ENCODE peak calls at places on chromosomes 11 and 22, in four cellular contexts. U is IMR-90, P is H1, G is K562. E is an unnamed sample.

GRCh38 chr11:78220218-78221157 is 31.8 kb downstream of the USP35 start:
- DNase-seq in G (no peak), P (no peak), U (no peak), E (no peak)

GRCh38 chr11:65591939-65592814 is 3.4 kb downstream of the KCNK7 start:
- DNase-seq in U (peak), P (no peak), G (no peak), E (no peak)

GRCh38 chr11:3000032-3000961 is 8.2 kb upstream of the NAP1L4 start:
- DNase-seq in G (no peak), U (peak), P (no peak), E (no peak)

GRCh38 chr11:834371-835316 is 1.9 kb downstream of the CD151 start:
- DNase-seq in U (peak), G (no peak), P (no peak), E (no peak)

GRCh38 chr11:1485504-1485885 is 1.1 kb downstream of the MOB2 start:
- DNase-seq in P (no peak), U (no peak), G (no peak), E (no peak)

GRCh38 chr11:87315229-87315628 is 277.5 kb downstream of the TMEM135 start:
- DNase-seq in P (no peak), U (no peak), G (no peak), E (no peak)

GRCh38 chr11:82546556-82547162 is 187.0 kb downstream of the FAM181B start:
- DNase-seq in G (no peak), U (no peak), P (no peak), E (no peak)

GRCh38 chr11:107770546-107770945 is 58.7 kb upstream of the SLN start:
- DNase-seq in P (no peak), U (peak), G (no peak), E (no peak)

GRCh38 chr22:23749747-23750373 is 1.1 kb downstream of the ZNF70 start:
- DNase-seq in U (no peak), G (no peak), P (no peak), E (no peak)

GRCh38 chr11:71342951-71343827 is 90.8 kb upstream of the SHANK2 start:
- DNase-seq in U (peak), P (peak), G (peak), E (no peak)

GRCh38 chr22:23061471-23062280 is 8.6 kb upstream of the GNAZ start:
- DNase-seq in U (no peak), P (no peak), G (no peak), E (no peak)

GRCh38 chr22:46240073-46240472 is 10.0 kb downstream of the CDPF1 start:
- DNase-seq in U (no peak), P (no peak), G (no peak), E (no peak)

GRCh38 chr11:69501891-69502860 is 20.7 kb downstream of the LINC01488 start:
- DNase-seq in G (no peak), P (no peak), U (no peak), E (no peak)

GRCh38 chr11:46359936-46360335 is 12.7 kb downstream of the DGKZ start:
- DNase-seq in P (no peak), G (no peak), U (peak), E (no peak)

DNA sequence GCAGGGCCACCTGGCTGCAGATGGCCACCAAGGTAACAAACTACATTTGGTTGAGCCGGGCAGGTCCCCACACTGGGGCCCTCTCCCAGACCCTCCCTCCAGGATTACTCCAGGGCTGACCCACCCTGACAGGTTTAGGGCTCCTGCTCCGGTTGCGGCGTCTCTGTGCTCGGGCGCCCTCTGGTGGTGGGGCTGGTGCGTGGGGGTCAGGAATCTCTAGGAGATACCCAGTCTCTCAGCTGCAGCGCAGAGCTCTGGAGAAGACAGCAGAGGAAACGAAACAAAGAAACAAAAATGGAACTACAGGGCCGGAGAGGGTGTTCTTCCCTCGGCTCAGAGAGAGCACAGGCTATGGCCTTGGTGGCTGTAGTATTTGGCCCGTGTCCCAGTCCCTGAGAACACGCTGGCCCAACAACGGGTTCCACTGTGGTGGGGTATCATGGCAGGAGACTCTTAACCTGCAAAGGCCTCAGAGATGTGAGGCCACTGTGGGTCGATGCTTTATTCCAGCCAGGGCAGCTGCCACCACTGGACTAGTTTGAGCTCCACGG is 2.4 kb downstream of the C11orf96 start:
- DNase-seq in P (no peak), U (peak), G (peak), E (no peak)
- TF ChIP-seq CHD1 in P (no peak), U (no peak), G (no peak), E (no peak)

GRCh38 chr22:26169312-26170111 is at the start of gene SEZ6L:
- DNase-seq in P (no peak), G (no peak), U (no peak), E (no peak)
- TF ChIP-seq CHD1 in P (no peak), G (no peak), U (no peak), E (no peak)

GRCh38 chr22:48212727-48213126 is 1450.3 kb downstream of the TBC1D22A start:
- DNase-seq in P (no peak), G (no peak), U (no peak), E (no peak)
- TF ChIP-seq CHD1 in P (no peak), G (no peak), U (no peak), E (no peak)

DNA sequence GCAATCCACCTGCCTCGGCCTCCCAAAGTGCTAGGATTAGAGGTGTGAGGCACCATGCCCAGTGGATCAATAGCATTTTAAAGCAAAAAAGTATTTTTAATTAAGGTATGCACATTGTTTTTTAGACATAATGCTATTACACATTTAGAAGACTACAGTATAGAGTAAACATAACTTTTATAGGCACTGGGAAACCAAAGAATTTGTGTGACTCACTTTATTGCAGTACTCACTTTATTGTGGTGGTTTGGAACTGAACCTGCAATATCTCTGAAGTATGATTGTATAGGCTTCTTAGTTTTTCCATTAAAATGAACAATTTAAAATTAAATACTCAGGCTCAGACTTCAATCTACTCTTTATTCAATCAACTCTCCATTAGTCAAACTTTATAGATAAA is 17.5 kb upstream of the CD3E start:
- DNase-seq in G (no peak), P (no peak), U (no peak), E (no peak)
- TF ChIP-seq CHD1 in G (no peak), P (no peak), U (no peak), E (no peak)

E was measured in GM12878.